ENCODE peak calls at places on chromosomes 4 and X, in four cellular contexts. K, Q, D and I are unnamed samples. For H3K27me3, the result is how much of the 10 kb centered on the place peaks cover.

GRCh38 chrX:103398321-103398937 is 22.1 kb downstream of the BEX3 start:
- DNase-seq in K (no peak), Q (no peak), D (no peak), I (no peak)

GRCh38 chr4:3822230-3822947 is 56.2 kb downstream of the ADRA2C start:
- DNase-seq in K (no peak), Q (no peak), D (no peak), I (no peak)

GRCh38 chr4:140095694-140096482 is 58.1 kb downstream of the MAML3 start:
- DNase-seq in K (no peak), Q (no peak), D (peak), I (peak)

GRCh38 chrX:104419211-104419610 is 146.8 kb upstream of the IL1RAPL2 start:
- DNase-seq in K (no peak), Q (no peak), D (no peak), I (no peak)

GRCh38 chrX:109822861-109823260 is 89.8 kb upstream of the ACSL4 start:
- DNase-seq in K (no peak), Q (no peak), D (no peak), I (no peak)

GRCh38 chr4:138182838-138183426 is 59.2 kb downstream of the SLC7A11 start:
- DNase-seq in K (peak), Q (no peak), D (no peak), I (no peak)

GRCh38 chr4:183099537-183100297 is 660 bp downstream of the WWC2 start:
- DNase-seq in K (peak), Q (no peak), D (no peak), I (no peak)

GRCh38 chr4:76984788-76985211 is 35.2 kb downstream of the SEPTIN11 start:
- DNase-seq in K (peak), Q (peak), D (no peak), I (no peak)

GRCh38 chr4:103478729-103479128 is 241.1 kb downstream of the TACR3 start:
- DNase-seq in K (no peak), Q (no peak), D (no peak), I (no peak)

GRCh38 chr4:3679071-3679825 is 86.9 kb upstream of the ADRA2C start:
- DNase-seq in K (no peak), Q (no peak), D (no peak), I (no peak)

GRCh38 chr4:35565640-35566039 is 678.7 kb downstream of the ARAP2 start:
- DNase-seq in K (no peak), Q (no peak), D (no peak), I (no peak)

DNA sequence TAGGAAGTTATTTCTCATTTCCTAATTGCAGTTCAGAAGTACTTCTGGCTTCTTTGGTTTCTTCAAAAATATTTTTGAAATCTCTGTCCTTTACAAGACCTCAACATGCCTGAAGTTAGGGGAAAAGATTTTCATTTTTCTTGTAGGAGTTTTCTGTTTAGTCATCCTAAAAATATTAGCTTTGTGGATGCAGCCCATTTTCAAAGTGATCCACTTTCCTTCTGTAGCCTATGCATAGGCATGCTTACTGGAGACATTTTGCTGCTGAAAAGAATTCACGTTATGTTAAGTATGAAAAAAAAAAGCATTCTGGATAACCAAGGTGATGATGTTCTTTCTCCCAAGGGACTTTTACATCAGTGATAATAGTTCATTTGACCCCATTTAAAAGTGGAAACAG is 245.6 kb downstream of the THOC2 start:
- DNase-seq in K (no peak), Q (no peak), D (no peak), I (no peak)
- H3K27me3 ChIP-seq in K (under half), Q (under half), D (under half), I (under half)

DNA sequence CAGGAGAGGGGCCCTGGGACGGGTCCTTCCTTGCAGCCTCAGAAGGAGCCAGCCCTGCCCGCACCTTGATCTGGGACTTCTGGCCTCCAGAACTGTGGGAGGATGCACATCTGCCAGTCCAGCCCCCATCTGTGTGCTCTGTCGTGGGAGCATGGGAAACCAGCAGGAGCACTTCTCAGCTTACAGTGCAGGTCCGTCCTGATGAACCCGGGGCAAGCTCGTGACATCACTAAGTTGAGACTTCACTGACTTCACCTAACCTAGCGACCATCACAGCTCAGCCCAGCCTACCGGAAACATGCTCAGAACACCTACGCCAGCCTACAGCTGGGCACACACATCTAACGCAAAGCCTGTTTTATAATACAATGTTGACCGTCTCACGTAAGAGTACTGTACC is 38.1 kb downstream of the ABLIM2 start:
- DNase-seq in K (no peak), Q (no peak), D (no peak), I (no peak)
- H3K27me3 ChIP-seq in K (half or more), Q (under half), D (under half), I (under half)

GRCh38 chr4:93825551-93826216 is 2.9 kb upstream of the ATOH1 start:
- DNase-seq in K (no peak), Q (no peak), D (no peak), I (no peak)
- H3K27me3 ChIP-seq in K (under half), Q (under half), D (under half), I (under half)

GRCh38 chr4:112517067-112517588 is 1.1 kb upstream of the NEUROG2 start:
- DNase-seq in K (no peak), Q (no peak), D (no peak), I (no peak)

GRCh38 chr4:112520598-112521122 is 4.7 kb upstream of the NEUROG2 start:
- DNase-seq in K (no peak), Q (no peak), D (no peak), I (no peak)

GRCh38 chr4:112519689-112520597 is 4.0 kb upstream of the NEUROG2 start:
- DNase-seq in K (no peak), Q (no peak), D (no peak), I (no peak)

GRCh38 chr4:112517911-112518310 is 1.9 kb upstream of the NEUROG2 start:
- DNase-seq in K (peak), Q (no peak), D (no peak), I (no peak)

GRCh38 chr4:112518675-112519074 is 2.7 kb upstream of the NEUROG2 start:
- DNase-seq in K (no peak), Q (no peak), D (no peak), I (no peak)
- H3K27me3 ChIP-seq in K (under half), Q (under half), D (half or more), I (half or more)

GRCh38 chrX:70973221-70973620 is 42.3 kb upstream of the SLC7A3 start:
- DNase-seq in K (no peak), Q (no peak), D (no peak), I (no peak)
- H3K27me3 ChIP-seq in K (under half), Q (under half), D (under half), I (under half)

GRCh38 chrX:40007746-40008705 is 89.7 kb downstream of the BCOR start:
- DNase-seq in K (no peak), Q (no peak), D (no peak), I (no peak)
- H3K27me3 ChIP-seq in K (under half), Q (under half), D (under half), I (under half)

GRCh38 chrX:115023811-115024210 is 6.4 kb upstream of the IL13RA2 start:
- DNase-seq in K (no peak), Q (no peak), D (no peak), I (no peak)
- H3K27me3 ChIP-seq in K (under half), Q (under half), D (under half), I (under half)

GRCh38 chr4:8892556-8893226 is 21.1 kb upstream of the HMX1 start:
- DNase-seq in K (no peak), Q (no peak), D (no peak), I (no peak)

GRCh38 chr4:8893624-8894423 is 22.2 kb upstream of the HMX1 start:
- DNase-seq in K (no peak), Q (no peak), D (no peak), I (no peak)

GRCh38 chr4:8894424-8894816 is 22.8 kb upstream of the HMX1 start:
- DNase-seq in K (no peak), Q (no peak), D (no peak), I (no peak)

GRCh38 chr4:8891646-8892555 is 20.3 kb upstream of the HMX1 start:
- DNase-seq in K (no peak), Q (no peak), D (no peak), I (no peak)

DNA sequence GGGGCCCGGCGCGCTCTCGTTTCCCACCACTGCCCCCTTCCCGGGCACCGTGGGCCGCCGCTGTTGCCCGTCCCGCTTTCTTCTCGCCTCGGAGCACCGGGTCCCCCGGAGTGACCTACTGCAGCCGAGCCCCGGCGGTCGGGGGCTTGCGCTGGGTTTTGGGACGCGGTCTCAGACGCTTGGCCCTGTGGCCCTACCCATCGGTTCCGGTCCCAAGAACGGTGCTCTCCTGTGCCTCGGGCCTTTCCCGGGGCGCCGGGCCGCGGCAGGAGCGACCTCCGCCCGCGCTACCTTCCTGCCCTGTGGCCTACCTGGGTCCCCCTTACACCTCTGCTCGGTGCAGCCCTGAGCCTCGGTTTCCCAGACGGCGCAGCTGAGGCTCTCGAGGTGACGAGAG is 21.6 kb upstream of the HMX1 start:
- DNase-seq in K (no peak), Q (no peak), D (no peak), I (no peak)
- H3K27me3 ChIP-seq in K (half or more), Q (under half), D (under half), I (under half)

GRCh38 chr4:153766758-153767157 is 6.9 kb upstream of the RNF175 start:
- DNase-seq in K (no peak), Q (no peak), D (no peak), I (no peak)
- H3K27me3 ChIP-seq in K (under half), Q (under half), D (under half), I (under half)

GRCh38 chrX:11499076-11500044 is 166.4 kb downstream of the ARHGAP6 start:
- DNase-seq in K (no peak), Q (no peak), D (no peak), I (no peak)
- H3K27me3 ChIP-seq in K (under half), Q (under half), D (under half), I (under half)